ENCODE peak calls at places on chromosomes 4 and X, in eight cellular contexts. One of them, this sample, is unnamed.

GRCh38 chr4:180695851-180696250 is 1547.4 kb upstream of the TENM3 start:
- DNase-seq in AG09309: no peak
- DNase-seq in midbrain: no peak
- DNase-seq in T-cell: no peak
- DNase-seq in ELF-1: no peak
- DNase-seq in fibroblast of villous mesenchyme: peak
- DNase-seq in lung: no peak
- DNase-seq in C1 segment of cervical spinal cord: no peak
- DNase-seq in this sample: no peak

GRCh38 chr4:103496800-103497199 is 223.0 kb downstream of the TACR3 start:
- DNase-seq in AG09309: no peak
- DNase-seq in midbrain: no peak
- DNase-seq in T-cell: no peak
- DNase-seq in ELF-1: no peak
- DNase-seq in fibroblast of villous mesenchyme: no peak
- DNase-seq in lung: no peak
- DNase-seq in C1 segment of cervical spinal cord: no peak
- DNase-seq in this sample: no peak

GRCh38 chr4:185782523-185782922 is 29.5 kb downstream of the SORBS2 start:
- DNase-seq in AG09309: no peak
- DNase-seq in midbrain: no peak
- DNase-seq in T-cell: no peak
- DNase-seq in ELF-1: no peak
- DNase-seq in fibroblast of villous mesenchyme: peak
- DNase-seq in lung: no peak
- DNase-seq in C1 segment of cervical spinal cord: no peak
- DNase-seq in this sample: no peak

GRCh38 chrX:68633981-68634380 is 13.5 kb upstream of the STARD8 start:
- DNase-seq in AG09309: no peak
- DNase-seq in midbrain: no peak
- DNase-seq in T-cell: no peak
- DNase-seq in ELF-1: no peak
- DNase-seq in fibroblast of villous mesenchyme: no peak
- DNase-seq in lung: no peak
- DNase-seq in C1 segment of cervical spinal cord: no peak
- DNase-seq in this sample: no peak

GRCh38 chr4:169621754-169622481 is 1.5 kb downstream of the CLCN3 start:
- DNase-seq in AG09309: no peak
- DNase-seq in midbrain: no peak
- DNase-seq in T-cell: peak
- DNase-seq in ELF-1: no peak
- DNase-seq in fibroblast of villous mesenchyme: peak
- DNase-seq in lung: no peak
- DNase-seq in C1 segment of cervical spinal cord: no peak
- DNase-seq in this sample: no peak

GRCh38 chr4:30268370-30268769 is 451.8 kb upstream of the PCDH7 start:
- DNase-seq in AG09309: no peak
- DNase-seq in midbrain: no peak
- DNase-seq in T-cell: no peak
- DNase-seq in ELF-1: no peak
- DNase-seq in fibroblast of villous mesenchyme: no peak
- DNase-seq in lung: no peak
- DNase-seq in C1 segment of cervical spinal cord: no peak
- DNase-seq in this sample: no peak

GRCh38 chr4:26787461-26788340 is 72.9 kb upstream of the STIM2 start:
- DNase-seq in AG09309: no peak
- DNase-seq in midbrain: no peak
- DNase-seq in T-cell: peak
- DNase-seq in ELF-1: peak
- DNase-seq in fibroblast of villous mesenchyme: peak
- DNase-seq in lung: no peak
- DNase-seq in C1 segment of cervical spinal cord: no peak
- DNase-seq in this sample: no peak

GRCh38 chr4:45453258-45453841 is 670.5 kb downstream of the GABRG1 start:
- DNase-seq in AG09309: no peak
- DNase-seq in midbrain: peak
- DNase-seq in T-cell: no peak
- DNase-seq in ELF-1: peak
- DNase-seq in fibroblast of villous mesenchyme: peak
- DNase-seq in lung: no peak
- DNase-seq in C1 segment of cervical spinal cord: no peak
- DNase-seq in this sample: no peak

GRCh38 chr4:137531121-137531520 is 1.2 kb downstream of the PCDH18 start:
- DNase-seq in AG09309: no peak
- DNase-seq in midbrain: peak
- DNase-seq in T-cell: no peak
- DNase-seq in ELF-1: no peak
- DNase-seq in fibroblast of villous mesenchyme: peak
- DNase-seq in lung: no peak
- DNase-seq in C1 segment of cervical spinal cord: no peak
- DNase-seq in this sample: no peak

GRCh38 chrX:107861056-107861455 is 35.4 kb downstream of the MID2 start:
- DNase-seq in AG09309: no peak
- DNase-seq in midbrain: no peak
- DNase-seq in T-cell: no peak
- DNase-seq in ELF-1: no peak
- DNase-seq in fibroblast of villous mesenchyme: no peak
- DNase-seq in lung: no peak
- DNase-seq in C1 segment of cervical spinal cord: no peak
- DNase-seq in this sample: no peak

GRCh38 chr4:1191621-1192020 is 19.2 kb upstream of the SPON2 start:
- DNase-seq in AG09309: no peak
- DNase-seq in midbrain: no peak
- DNase-seq in T-cell: no peak
- DNase-seq in ELF-1: no peak
- DNase-seq in fibroblast of villous mesenchyme: no peak
- DNase-seq in lung: no peak
- DNase-seq in C1 segment of cervical spinal cord: no peak
- DNase-seq in this sample: no peak

GRCh38 chr4:111689214-111689613 is 456.0 kb upstream of the FAM241A start:
- DNase-seq in AG09309: peak
- DNase-seq in midbrain: no peak
- DNase-seq in T-cell: no peak
- DNase-seq in ELF-1: no peak
- DNase-seq in fibroblast of villous mesenchyme: peak
- DNase-seq in lung: peak
- DNase-seq in C1 segment of cervical spinal cord: no peak
- DNase-seq in this sample: no peak

GRCh38 chrX:110226931-110227330 is 91.0 kb downstream of the AMMECR1 start:
- DNase-seq in AG09309: no peak
- DNase-seq in midbrain: no peak
- DNase-seq in T-cell: no peak
- DNase-seq in ELF-1: no peak
- DNase-seq in fibroblast of villous mesenchyme: no peak
- DNase-seq in lung: no peak
- DNase-seq in C1 segment of cervical spinal cord: no peak
- DNase-seq in this sample: no peak

GRCh38 chr4:120266602-120267001 is 200.0 kb upstream of the MAD2L1 start:
- DNase-seq in AG09309: no peak
- DNase-seq in midbrain: no peak
- DNase-seq in T-cell: no peak
- DNase-seq in ELF-1: no peak
- DNase-seq in fibroblast of villous mesenchyme: no peak
- DNase-seq in lung: no peak
- DNase-seq in C1 segment of cervical spinal cord: no peak
- DNase-seq in this sample: no peak

GRCh38 chr4:76067652-76068286 is 6.7 kb upstream of the ART3 start:
- DNase-seq in AG09309: peak
- DNase-seq in midbrain: peak
- DNase-seq in T-cell: peak
- DNase-seq in ELF-1: peak
- DNase-seq in fibroblast of villous mesenchyme: peak
- DNase-seq in lung: peak
- DNase-seq in C1 segment of cervical spinal cord: peak
- DNase-seq in this sample: peak

GRCh38 chr4:101304916-101305315 is 42.4 kb downstream of the PPP3CA start:
- DNase-seq in AG09309: no peak
- DNase-seq in midbrain: peak
- DNase-seq in T-cell: no peak
- DNase-seq in ELF-1: no peak
- DNase-seq in fibroblast of villous mesenchyme: peak
- DNase-seq in lung: no peak
- DNase-seq in C1 segment of cervical spinal cord: no peak
- DNase-seq in this sample: no peak

GRCh38 chr4:89898304-89898716 is 3.7 kb downstream of the MMRN1 start:
- DNase-seq in AG09309: no peak
- DNase-seq in midbrain: no peak
- DNase-seq in T-cell: no peak
- DNase-seq in ELF-1: no peak
- DNase-seq in fibroblast of villous mesenchyme: no peak
- DNase-seq in lung: no peak
- DNase-seq in C1 segment of cervical spinal cord: no peak
- DNase-seq in this sample: no peak

GRCh38 chrX:120499301-120500097 is 30.4 kb upstream of the LAMP2 start:
- DNase-seq in AG09309: no peak
- DNase-seq in midbrain: no peak
- DNase-seq in T-cell: no peak
- DNase-seq in ELF-1: no peak
- DNase-seq in fibroblast of villous mesenchyme: peak
- DNase-seq in lung: no peak
- DNase-seq in C1 segment of cervical spinal cord: no peak
- DNase-seq in this sample: no peak

GRCh38 chrX:153885968-153886903 is at the start of gene L1CAM:
- DNase-seq in AG09309: no peak
- DNase-seq in midbrain: no peak
- DNase-seq in T-cell: no peak
- DNase-seq in ELF-1: no peak
- DNase-seq in fibroblast of villous mesenchyme: no peak
- DNase-seq in lung: no peak
- DNase-seq in C1 segment of cervical spinal cord: no peak
- DNase-seq in this sample: no peak

GRCh38 chr4:44978035-44978434 is 251.7 kb upstream of the GNPDA2 start:
- DNase-seq in AG09309: no peak
- DNase-seq in midbrain: no peak
- DNase-seq in T-cell: no peak
- DNase-seq in ELF-1: no peak
- DNase-seq in fibroblast of villous mesenchyme: no peak
- DNase-seq in lung: no peak
- DNase-seq in C1 segment of cervical spinal cord: no peak
- DNase-seq in this sample: no peak

GRCh38 chrX:153864101-153864500 is 21.9 kb downstream of the L1CAM start:
- DNase-seq in AG09309: no peak
- DNase-seq in midbrain: no peak
- DNase-seq in T-cell: no peak
- DNase-seq in ELF-1: no peak
- DNase-seq in fibroblast of villous mesenchyme: no peak
- DNase-seq in lung: no peak
- DNase-seq in C1 segment of cervical spinal cord: no peak
- DNase-seq in this sample: no peak

GRCh38 chr4:163121689-163122088 is 45.0 kb downstream of the NAF1 start:
- DNase-seq in AG09309: no peak
- DNase-seq in midbrain: no peak
- DNase-seq in T-cell: no peak
- DNase-seq in ELF-1: no peak
- DNase-seq in fibroblast of villous mesenchyme: peak
- DNase-seq in lung: no peak
- DNase-seq in C1 segment of cervical spinal cord: no peak
- DNase-seq in this sample: no peak

GRCh38 chr4:123846627-123847026 is 450.0 kb downstream of the SPRY1 start:
- DNase-seq in AG09309: no peak
- DNase-seq in midbrain: no peak
- DNase-seq in T-cell: no peak
- DNase-seq in ELF-1: no peak
- DNase-seq in fibroblast of villous mesenchyme: no peak
- DNase-seq in lung: no peak
- DNase-seq in C1 segment of cervical spinal cord: no peak
- DNase-seq in this sample: no peak

GRCh38 chr4:150231108-150231770 is 153.0 kb downstream of the DCLK2 start:
- DNase-seq in AG09309: no peak
- DNase-seq in midbrain: no peak
- DNase-seq in T-cell: no peak
- DNase-seq in ELF-1: no peak
- DNase-seq in fibroblast of villous mesenchyme: no peak
- DNase-seq in lung: no peak
- DNase-seq in C1 segment of cervical spinal cord: no peak
- DNase-seq in this sample: no peak

GRCh38 chr4:134337584-134337983 is 136.0 kb upstream of the PABPC4L start:
- DNase-seq in AG09309: no peak
- DNase-seq in midbrain: no peak
- DNase-seq in T-cell: no peak
- DNase-seq in ELF-1: no peak
- DNase-seq in fibroblast of villous mesenchyme: no peak
- DNase-seq in lung: no peak
- DNase-seq in C1 segment of cervical spinal cord: no peak
- DNase-seq in this sample: no peak

GRCh38 chrX:31334997-31335396 is 263.2 kb upstream of the FTHL17 start:
- DNase-seq in AG09309: no peak
- DNase-seq in midbrain: no peak
- DNase-seq in T-cell: no peak
- DNase-seq in ELF-1: no peak
- DNase-seq in fibroblast of villous mesenchyme: no peak
- DNase-seq in lung: no peak
- DNase-seq in C1 segment of cervical spinal cord: no peak
- DNase-seq in this sample: no peak

GRCh38 chrX:45258741-45259402 is 58.2 kb upstream of the DIPK2B start:
- DNase-seq in AG09309: no peak
- DNase-seq in midbrain: no peak
- DNase-seq in T-cell: no peak
- DNase-seq in ELF-1: no peak
- DNase-seq in fibroblast of villous mesenchyme: no peak
- DNase-seq in lung: no peak
- DNase-seq in C1 segment of cervical spinal cord: no peak
- DNase-seq in this sample: no peak

GRCh38 chrX:151825927-151826471 is 86.7 kb upstream of the MAGEA4 start:
- DNase-seq in AG09309: peak
- DNase-seq in midbrain: no peak
- DNase-seq in T-cell: no peak
- DNase-seq in ELF-1: no peak
- DNase-seq in fibroblast of villous mesenchyme: peak
- DNase-seq in lung: no peak
- DNase-seq in C1 segment of cervical spinal cord: no peak
- DNase-seq in this sample: no peak

This sample was measured in NCI-H187.